ENCODE peak calls at places on chromosome 11, in five cellular contexts. One of them, this sample, is unnamed.

GRCh38 chr11:35103366-35104194 is 35.4 kb upstream of the CD44 start:
- DNase-seq in fibroblast of pulmonary artery: no peak
- DNase-seq in H9: no peak
- DNase-seq in heart right ventricle: no peak
- DNase-seq in bronchial epithelial cell: no peak
- DNase-seq in this sample: no peak

GRCh38 chr11:108871152-108871551 is 206.3 kb downstream of the DDX10 start:
- DNase-seq in fibroblast of pulmonary artery: peak
- DNase-seq in H9: peak
- DNase-seq in heart right ventricle: no peak
- DNase-seq in bronchial epithelial cell: peak
- DNase-seq in this sample: peak

GRCh38 chr11:13405220-13405619 is 57.8 kb downstream of the BTBD10 start:
- DNase-seq in fibroblast of pulmonary artery: no peak
- DNase-seq in H9: no peak
- DNase-seq in heart right ventricle: no peak
- DNase-seq in bronchial epithelial cell: no peak
- DNase-seq in this sample: no peak

GRCh38 chr11:43708776-43709175 is 28.2 kb downstream of the HSD17B12 start:
- DNase-seq in fibroblast of pulmonary artery: peak
- DNase-seq in H9: no peak
- DNase-seq in heart right ventricle: no peak
- DNase-seq in bronchial epithelial cell: no peak
- DNase-seq in this sample: no peak

GRCh38 chr11:63667993-63668392 is 3.2 kb downstream of the ATL3 start:
- DNase-seq in fibroblast of pulmonary artery: peak
- DNase-seq in H9: no peak
- DNase-seq in heart right ventricle: no peak
- DNase-seq in bronchial epithelial cell: peak
- DNase-seq in this sample: no peak

GRCh38 chr11:94513091-94513490 is 830 bp downstream of the C11orf97 start:
- DNase-seq in fibroblast of pulmonary artery: no peak
- DNase-seq in H9: no peak
- DNase-seq in heart right ventricle: no peak
- DNase-seq in bronchial epithelial cell: peak
- DNase-seq in this sample: no peak

GRCh38 chr11:69356703-69357457 is 62.9 kb downstream of the MYEOV start:
- DNase-seq in fibroblast of pulmonary artery: no peak
- DNase-seq in H9: peak
- DNase-seq in heart right ventricle: no peak
- DNase-seq in bronchial epithelial cell: no peak
- DNase-seq in this sample: no peak

GRCh38 chr11:10913996-10914514 is 56.2 kb upstream of the ZBED5 start:
- DNase-seq in fibroblast of pulmonary artery: peak
- DNase-seq in H9: no peak
- DNase-seq in heart right ventricle: no peak
- DNase-seq in bronchial epithelial cell: no peak
- DNase-seq in this sample: no peak

GRCh38 chr11:17775507-17776212 is 41.1 kb downstream of the KCNC1 start:
- DNase-seq in fibroblast of pulmonary artery: no peak
- DNase-seq in H9: no peak
- DNase-seq in heart right ventricle: no peak
- DNase-seq in bronchial epithelial cell: no peak
- DNase-seq in this sample: no peak

GRCh38 chr11:114052160-114052559 is 7.4 kb upstream of the ZBTB16 start:
- DNase-seq in fibroblast of pulmonary artery: no peak
- DNase-seq in H9: no peak
- DNase-seq in heart right ventricle: no peak
- DNase-seq in bronchial epithelial cell: no peak
- DNase-seq in this sample: no peak

GRCh38 chr11:121389651-121390050 is 62.5 kb upstream of the SORL1 start:
- DNase-seq in fibroblast of pulmonary artery: no peak
- DNase-seq in H9: peak
- DNase-seq in heart right ventricle: peak
- DNase-seq in bronchial epithelial cell: no peak
- DNase-seq in this sample: no peak

GRCh38 chr11:93528252-93528651 is 14.9 kb downstream of the SMCO4 start:
- DNase-seq in fibroblast of pulmonary artery: no peak
- DNase-seq in H9: no peak
- DNase-seq in heart right ventricle: peak
- DNase-seq in bronchial epithelial cell: no peak
- DNase-seq in this sample: no peak

GRCh38 chr11:93908689-93909088 is 58.3 kb upstream of the VSTM5 start:
- DNase-seq in fibroblast of pulmonary artery: peak
- DNase-seq in H9: no peak
- DNase-seq in heart right ventricle: no peak
- DNase-seq in bronchial epithelial cell: peak
- DNase-seq in this sample: peak

GRCh38 chr11:126357055-126357962 is 1.8 kb downstream of the ST3GAL4 start:
- DNase-seq in fibroblast of pulmonary artery: no peak
- DNase-seq in H9: no peak
- DNase-seq in heart right ventricle: no peak
- DNase-seq in bronchial epithelial cell: no peak
- DNase-seq in this sample: no peak

GRCh38 chr11:59199546-59200420 is 12.9 kb downstream of the MPEG1 start:
- DNase-seq in fibroblast of pulmonary artery: no peak
- DNase-seq in H9: no peak
- DNase-seq in heart right ventricle: no peak
- DNase-seq in bronchial epithelial cell: no peak
- DNase-seq in this sample: no peak

GRCh38 chr11:130847517-130847916 is 68.8 kb downstream of the SNX19 start:
- DNase-seq in fibroblast of pulmonary artery: peak
- DNase-seq in H9: no peak
- DNase-seq in heart right ventricle: no peak
- DNase-seq in bronchial epithelial cell: peak
- DNase-seq in this sample: peak

GRCh38 chr11:72105888-72106287 is at the start of gene TOMT:
- DNase-seq in fibroblast of pulmonary artery: no peak
- DNase-seq in H9: no peak
- DNase-seq in heart right ventricle: no peak
- DNase-seq in bronchial epithelial cell: no peak
- DNase-seq in this sample: no peak

GRCh38 chr11:95939091-95939490 is 15.2 kb upstream of the MTMR2 start:
- DNase-seq in fibroblast of pulmonary artery: no peak
- DNase-seq in H9: no peak
- DNase-seq in heart right ventricle: no peak
- DNase-seq in bronchial epithelial cell: no peak
- DNase-seq in this sample: no peak

GRCh38 chr11:10096987-10097386 is 197.0 kb downstream of the SBF2 start:
- DNase-seq in fibroblast of pulmonary artery: no peak
- DNase-seq in H9: no peak
- DNase-seq in heart right ventricle: no peak
- DNase-seq in bronchial epithelial cell: peak
- DNase-seq in this sample: no peak

GRCh38 chr11:19924321-19925115 is 211.9 kb downstream of the NAV2 start:
- DNase-seq in fibroblast of pulmonary artery: no peak
- DNase-seq in H9: no peak
- DNase-seq in heart right ventricle: no peak
- DNase-seq in bronchial epithelial cell: no peak
- DNase-seq in this sample: no peak

GRCh38 chr11:110772863-110773262 is 60.6 kb upstream of the ARHGAP20 start:
- DNase-seq in fibroblast of pulmonary artery: no peak
- DNase-seq in H9: no peak
- DNase-seq in heart right ventricle: no peak
- DNase-seq in bronchial epithelial cell: no peak
- DNase-seq in this sample: no peak

GRCh38 chr11:19455731-19456130 is 215.0 kb upstream of the E2F8 start:
- DNase-seq in fibroblast of pulmonary artery: peak
- DNase-seq in H9: peak
- DNase-seq in heart right ventricle: peak
- DNase-seq in bronchial epithelial cell: no peak
- DNase-seq in this sample: no peak

GRCh38 chr11:44617671-44618461 is 52.4 kb downstream of the CD82 start:
- DNase-seq in fibroblast of pulmonary artery: no peak
- DNase-seq in H9: no peak
- DNase-seq in heart right ventricle: no peak
- DNase-seq in bronchial epithelial cell: no peak
- DNase-seq in this sample: no peak

GRCh38 chr11:3164138-3164539 is 971 bp downstream of the OSBPL5 start:
- DNase-seq in fibroblast of pulmonary artery: no peak
- DNase-seq in H9: no peak
- DNase-seq in heart right ventricle: peak
- DNase-seq in bronchial epithelial cell: no peak
- DNase-seq in this sample: no peak

GRCh38 chr11:77523712-77524111 is 49.8 kb upstream of the PAK1 start:
- DNase-seq in fibroblast of pulmonary artery: no peak
- DNase-seq in H9: no peak
- DNase-seq in heart right ventricle: no peak
- DNase-seq in bronchial epithelial cell: no peak
- DNase-seq in this sample: no peak

GRCh38 chr11:8641332-8641731 is 41.1 kb downstream of the TRIM66 start:
- DNase-seq in fibroblast of pulmonary artery: no peak
- DNase-seq in H9: no peak
- DNase-seq in heart right ventricle: no peak
- DNase-seq in bronchial epithelial cell: no peak
- DNase-seq in this sample: no peak

GRCh38 chr11:15629690-15630321 is 515.1 kb downstream of the INSC start:
- DNase-seq in fibroblast of pulmonary artery: peak
- DNase-seq in H9: peak
- DNase-seq in heart right ventricle: no peak
- DNase-seq in bronchial epithelial cell: peak
- DNase-seq in this sample: peak

GRCh38 chr11:112659185-112659584 is 302.0 kb upstream of the NCAM1 start:
- DNase-seq in fibroblast of pulmonary artery: no peak
- DNase-seq in H9: no peak
- DNase-seq in heart right ventricle: no peak
- DNase-seq in bronchial epithelial cell: no peak
- DNase-seq in this sample: no peak

GRCh38 chr11:112656772-112657428 is 304.3 kb upstream of the NCAM1 start:
- DNase-seq in fibroblast of pulmonary artery: peak
- DNase-seq in H9: no peak
- DNase-seq in heart right ventricle: no peak
- DNase-seq in bronchial epithelial cell: peak
- DNase-seq in this sample: no peak

GRCh38 chr11:112652786-112653390 is 308.3 kb upstream of the NCAM1 start:
- DNase-seq in fibroblast of pulmonary artery: peak
- DNase-seq in H9: no peak
- DNase-seq in heart right ventricle: no peak
- DNase-seq in bronchial epithelial cell: peak
- DNase-seq in this sample: no peak

GRCh38 chr11:112658521-112658920 is 302.7 kb upstream of the NCAM1 start:
- DNase-seq in fibroblast of pulmonary artery: no peak
- DNase-seq in H9: no peak
- DNase-seq in heart right ventricle: no peak
- DNase-seq in bronchial epithelial cell: peak
- DNase-seq in this sample: no peak

GRCh38 chr11:112655386-112655785 is 305.8 kb upstream of the NCAM1 start:
- DNase-seq in fibroblast of pulmonary artery: peak
- DNase-seq in H9: no peak
- DNase-seq in heart right ventricle: peak
- DNase-seq in bronchial epithelial cell: no peak
- DNase-seq in this sample: no peak
- TF ChIP-seq CTCF in fibroblast of pulmonary artery: no peak
- TF ChIP-seq CTCF in H9: no peak
- TF ChIP-seq CTCF in heart right ventricle: no peak
- TF ChIP-seq CTCF in bronchial epithelial cell: no peak
- TF ChIP-seq CTCF in this sample: no peak

DNA sequence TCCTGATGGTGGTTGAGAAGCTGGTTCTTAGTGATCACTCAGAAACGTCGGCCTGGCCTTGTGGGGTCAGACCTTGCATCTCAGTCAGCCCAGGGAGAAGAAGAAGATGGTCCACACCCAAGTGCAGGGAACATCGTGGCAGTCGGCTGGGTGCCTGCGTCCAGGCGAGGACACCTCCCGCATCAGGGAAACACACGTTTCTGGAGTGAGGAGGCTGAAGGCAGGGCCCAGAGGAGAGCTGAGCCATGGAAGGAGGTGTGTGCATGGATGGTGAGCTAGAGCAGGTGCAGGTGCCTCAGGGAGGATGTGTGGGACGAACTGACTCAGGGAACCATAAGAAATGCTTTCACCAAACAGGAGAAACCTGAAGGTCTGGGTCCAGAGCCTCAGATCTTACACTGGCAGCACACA is 758 bp downstream of the KRTAP5-2 start:
- DNase-seq in fibroblast of pulmonary artery: no peak
- DNase-seq in H9: no peak
- DNase-seq in heart right ventricle: no peak
- DNase-seq in bronchial epithelial cell: no peak
- DNase-seq in this sample: no peak
- TF ChIP-seq CTCF in fibroblast of pulmonary artery: no peak
- TF ChIP-seq CTCF in H9: no peak
- TF ChIP-seq CTCF in heart right ventricle: no peak
- TF ChIP-seq CTCF in bronchial epithelial cell: no peak
- TF ChIP-seq CTCF in this sample: no peak

DNA sequence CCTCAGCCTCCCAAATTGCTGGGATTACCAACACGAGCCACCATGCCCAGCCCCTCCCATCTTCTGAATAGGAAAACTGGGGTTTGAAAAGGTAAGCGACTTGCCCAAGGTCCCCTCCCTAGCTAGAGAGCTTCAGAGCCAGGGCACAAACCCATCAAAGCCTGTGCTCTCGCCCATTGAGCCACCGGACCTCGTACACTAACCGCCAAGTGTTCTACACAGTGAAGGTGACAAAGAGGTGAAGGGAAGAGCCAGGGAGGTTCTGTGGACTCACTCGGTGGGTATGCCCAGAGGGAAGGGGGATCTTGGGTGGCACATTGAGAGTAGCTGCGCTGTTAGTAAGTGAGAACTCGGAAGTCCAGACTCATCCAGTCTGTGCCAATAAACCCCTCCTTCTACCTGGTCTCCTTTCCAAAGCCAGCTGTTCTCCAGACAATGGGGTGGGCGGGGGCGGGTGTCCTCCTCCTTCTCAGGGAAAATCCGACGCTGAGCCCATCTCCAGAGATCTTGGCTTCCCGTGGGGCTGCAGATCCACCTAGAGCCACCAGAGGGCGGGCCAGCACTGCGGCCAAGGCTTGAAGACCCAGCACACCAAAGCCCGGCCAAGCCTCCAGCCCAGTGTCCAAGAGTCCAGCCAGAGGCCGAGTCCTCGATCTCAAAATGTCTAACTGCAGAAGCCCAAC is 3.2 kb upstream of the RTN4RL2 start:
- DNase-seq in fibroblast of pulmonary artery: peak
- DNase-seq in H9: peak
- DNase-seq in heart right ventricle: peak
- DNase-seq in bronchial epithelial cell: peak
- DNase-seq in this sample: peak
- TF ChIP-seq CTCF in fibroblast of pulmonary artery: peak
- TF ChIP-seq CTCF in H9: peak
- TF ChIP-seq CTCF in heart right ventricle: peak
- TF ChIP-seq CTCF in bronchial epithelial cell: peak
- TF ChIP-seq CTCF in this sample: peak

GRCh38 chr11:83285131-83285770 is 916 bp downstream of the CCDC90B start:
- DNase-seq in fibroblast of pulmonary artery: no peak
- DNase-seq in H9: no peak
- DNase-seq in heart right ventricle: no peak
- DNase-seq in bronchial epithelial cell: no peak
- DNase-seq in this sample: no peak

GRCh38 chr11:83282084-83282716 is 4.0 kb downstream of the CCDC90B start:
- DNase-seq in fibroblast of pulmonary artery: no peak
- DNase-seq in H9: no peak
- DNase-seq in heart right ventricle: no peak
- DNase-seq in bronchial epithelial cell: no peak
- DNase-seq in this sample: no peak

GRCh38 chr11:83284501-83285051 is 1.6 kb downstream of the CCDC90B start:
- DNase-seq in fibroblast of pulmonary artery: no peak
- DNase-seq in H9: no peak
- DNase-seq in heart right ventricle: no peak
- DNase-seq in bronchial epithelial cell: peak
- DNase-seq in this sample: no peak

GRCh38 chr11:83287631-83288030 is 1.5 kb upstream of the CCDC90B start:
- DNase-seq in fibroblast of pulmonary artery: no peak
- DNase-seq in H9: no peak
- DNase-seq in heart right ventricle: no peak
- DNase-seq in bronchial epithelial cell: no peak
- DNase-seq in this sample: no peak

GRCh38 chr11:83285771-83286528 is at the start of gene CCDC90B:
- DNase-seq in fibroblast of pulmonary artery: peak
- DNase-seq in H9: peak
- DNase-seq in heart right ventricle: peak
- DNase-seq in bronchial epithelial cell: peak
- DNase-seq in this sample: peak
- TF ChIP-seq CTCF in fibroblast of pulmonary artery: peak
- TF ChIP-seq CTCF in H9: peak
- TF ChIP-seq CTCF in heart right ventricle: no peak
- TF ChIP-seq CTCF in bronchial epithelial cell: peak
- TF ChIP-seq CTCF in this sample: no peak

This sample was measured in Calu3.